ENCODE peak calls at places on chromosomes 11 and 22, in four cellular contexts. H is IMR-90, M is neuronal stem cell, R is H9. L is an unnamed sample.

GRCh38 chr11:118000067-118000849 is 14.1 kb downstream of the IL10RA start:
- DNase-seq in H (no peak), M (no peak), R (no peak), L (no peak)

GRCh38 chr11:70556884-70557741 is 158.8 kb downstream of the CTTN start:
- DNase-seq in H (no peak), M (no peak), R (no peak), L (peak)

GRCh38 chr11:62402226-62402625 is 16.6 kb upstream of the SCGB1A1 start:
- DNase-seq in H (no peak), M (no peak), R (no peak), L (no peak)

GRCh38 chr22:20524004-20524481 is 16.6 kb downstream of the MED15 start:
- DNase-seq in H (peak), M (no peak), R (no peak), L (peak)

GRCh38 chr11:134142536-134142935 is 73.7 kb downstream of the JAM3 start:
- DNase-seq in H (peak), M (no peak), R (no peak), L (no peak)

GRCh38 chr11:111540114-111540920 is at the start of gene LAYN:
- DNase-seq in H (peak), M (peak), R (peak), L (peak)

GRCh38 chr11:13277719-13278619 is at the start of gene BMAL1:
- DNase-seq in H (no peak), M (no peak), R (peak), L (peak)

GRCh38 chr22:41411021-41411851 is 29.5 kb downstream of the TEF start:
- DNase-seq in H (no peak), M (no peak), R (peak), L (peak)

GRCh38 chr22:50739894-50740293 is 1.9 kb downstream of the ACR start:
- DNase-seq in H (no peak), M (no peak), R (no peak), L (no peak)

GRCh38 chr22:31244044-31244942 is 32.2 kb downstream of the LIMK2 start:
- DNase-seq in H (peak), M (no peak), R (peak), L (peak)

GRCh38 chr11:61827573-61828378 is at the start of gene FADS2:
- DNase-seq in H (peak), M (peak), R (peak), L (peak)

GRCh38 chr11:35507688-35508087 is 17.7 kb downstream of the PAMR1 start:
- DNase-seq in H (no peak), M (no peak), R (no peak), L (no peak)

GRCh38 chr11:123560001-123560400 is 94.4 kb downstream of the SCN3B start:
- DNase-seq in H (peak), M (no peak), R (no peak), L (peak)

GRCh38 chr11:64150051-64150450 is 15.9 kb downstream of the MACROD1 start:
- DNase-seq in H (no peak), M (no peak), R (no peak), L (no peak)

GRCh38 chr11:64151337-64151736 is 14.6 kb downstream of the MACROD1 start:
- DNase-seq in H (no peak), M (no peak), R (no peak), L (no peak)

GRCh38 chr11:64153831-64154230 is 12.1 kb downstream of the MACROD1 start:
- DNase-seq in H (no peak), M (no peak), R (no peak), L (no peak)

GRCh38 chr11:64150481-64151239 is 15.3 kb downstream of the MACROD1 start:
- DNase-seq in H (no peak), M (no peak), R (no peak), L (no peak)

GRCh38 chr11:64152841-64153691 is 12.8 kb downstream of the MACROD1 start:
- DNase-seq in H (peak), M (peak), R (peak), L (peak)
- H2BK5ac ChIP-seq in H (no peak), M (peak), R (no peak), L (no peak)

GRCh38 chr11:15968461-15969130 is 387.8 kb downstream of the SOX6 start:
- DNase-seq in H (no peak), M (no peak), R (no peak), L (peak)

GRCh38 chr11:15969701-15970329 is 386.5 kb downstream of the SOX6 start:
- DNase-seq in H (peak), M (no peak), R (no peak), L (peak)

GRCh38 chr11:15970506-15971214 is 385.7 kb downstream of the SOX6 start:
- DNase-seq in H (no peak), M (no peak), R (no peak), L (no peak)

GRCh38 chr11:15967966-15968365 is 388.4 kb downstream of the SOX6 start:
- DNase-seq in H (peak), M (no peak), R (no peak), L (peak)

GRCh38 chr11:15969281-15969680 is 387.1 kb downstream of the SOX6 start:
- DNase-seq in H (peak), M (no peak), R (no peak), L (peak)
- H3K27ac ChIP-seq in H (peak), M (no peak), R (no peak), L (peak)

DNA sequence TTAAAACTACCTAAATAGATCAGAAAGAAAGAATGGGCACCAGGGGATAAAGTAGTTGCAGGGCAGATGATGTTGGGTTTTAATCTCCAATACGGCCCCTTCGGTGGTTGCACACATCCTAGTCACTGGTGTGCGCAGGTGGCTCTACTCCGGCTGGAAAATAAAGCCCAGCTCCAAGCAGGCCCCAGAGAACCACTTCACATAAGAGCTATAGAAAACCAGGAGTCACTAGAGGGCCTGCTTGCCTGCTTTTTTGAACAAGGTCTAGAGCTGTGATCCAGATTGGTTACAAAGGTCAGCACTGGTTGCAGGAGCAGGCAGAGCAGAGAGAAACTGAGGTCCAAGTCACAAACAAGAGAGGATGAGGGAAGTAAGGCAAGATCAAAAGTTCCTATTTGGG is 41.5 kb upstream of the MS4A8 start:
- DNase-seq in H (no peak), M (no peak), R (no peak), L (no peak)
- H3K14ac ChIP-seq in H (no peak), M (no peak), R (no peak), L (no peak)

GRCh38 chr11:20038364-20038893 is 121.8 kb downstream of the DBX1 start:
- DNase-seq in H (no peak), M (no peak), R (no peak), L (no peak)
- H2BK5ac ChIP-seq in H (no peak), M (no peak), R (no peak), L (no peak)